ENCODE peak calls at places on chromosomes 16 and 17, in seven cellular contexts. U is choroid plexus epithelial cell, C is mucosa of descending colon, Z is lung, F is spleen, D is adrenal gland, J is heart right ventricle. S is an unnamed sample.

GRCh38 chr17:5585814-5586558 is 1.7 kb upstream of the NLRP1 start:
- DNase-seq in C (no peak), D (no peak), Z (no peak), U (peak), J (no peak), F (no peak), S (no peak)

GRCh38 chr16:26454102-26454501 is 612.6 kb upstream of the C16orf82 start:
- DNase-seq in D (no peak), Z (no peak), F (no peak), C (no peak), J (no peak), U (no peak), S (no peak)

GRCh38 chr17:79123988-79124387 is 49.4 kb downstream of the ENGASE start:
- DNase-seq in U (no peak), D (no peak), F (no peak), C (no peak), Z (no peak), J (no peak), S (no peak)

GRCh38 chr17:43892672-43892975 is 14.7 kb downstream of the MPP2 start:
- DNase-seq in F (no peak), J (no peak), C (no peak), U (no peak), Z (no peak), D (no peak), S (no peak)

GRCh38 chr17:43142153-43142552 is 17.0 kb upstream of the BRCA1 start:
- DNase-seq in F (no peak), Z (no peak), U (no peak), J (no peak), D (no peak), C (no peak), S (no peak)

GRCh38 chr17:56324676-56325075 is 171.4 kb downstream of the ANKFN1 start:
- DNase-seq in D (no peak), F (no peak), C (no peak), Z (no peak), J (no peak), U (no peak), S (no peak)

GRCh38 chr16:46673320-46674013 is 15.5 kb downstream of the VPS35 start:
- DNase-seq in F (no peak), C (no peak), Z (no peak), J (peak), D (peak), U (peak), S (peak)

GRCh38 chr16:2956566-2956956 is 7.5 kb upstream of the KREMEN2 start:
- DNase-seq in Z (no peak), D (no peak), F (peak), U (no peak), C (no peak), J (no peak), S (no peak)

GRCh38 chr17:3887811-3888210 is 5.0 kb downstream of the CAMKK1 start:
- DNase-seq in J (no peak), Z (no peak), F (no peak), D (no peak), U (peak), C (no peak), S (no peak)

GRCh38 chr17:75315541-75316243 is 26.5 kb upstream of the SLC25A19 start:
- DNase-seq in C (no peak), D (peak), F (no peak), J (no peak), U (peak), Z (no peak), S (peak)

DNA sequence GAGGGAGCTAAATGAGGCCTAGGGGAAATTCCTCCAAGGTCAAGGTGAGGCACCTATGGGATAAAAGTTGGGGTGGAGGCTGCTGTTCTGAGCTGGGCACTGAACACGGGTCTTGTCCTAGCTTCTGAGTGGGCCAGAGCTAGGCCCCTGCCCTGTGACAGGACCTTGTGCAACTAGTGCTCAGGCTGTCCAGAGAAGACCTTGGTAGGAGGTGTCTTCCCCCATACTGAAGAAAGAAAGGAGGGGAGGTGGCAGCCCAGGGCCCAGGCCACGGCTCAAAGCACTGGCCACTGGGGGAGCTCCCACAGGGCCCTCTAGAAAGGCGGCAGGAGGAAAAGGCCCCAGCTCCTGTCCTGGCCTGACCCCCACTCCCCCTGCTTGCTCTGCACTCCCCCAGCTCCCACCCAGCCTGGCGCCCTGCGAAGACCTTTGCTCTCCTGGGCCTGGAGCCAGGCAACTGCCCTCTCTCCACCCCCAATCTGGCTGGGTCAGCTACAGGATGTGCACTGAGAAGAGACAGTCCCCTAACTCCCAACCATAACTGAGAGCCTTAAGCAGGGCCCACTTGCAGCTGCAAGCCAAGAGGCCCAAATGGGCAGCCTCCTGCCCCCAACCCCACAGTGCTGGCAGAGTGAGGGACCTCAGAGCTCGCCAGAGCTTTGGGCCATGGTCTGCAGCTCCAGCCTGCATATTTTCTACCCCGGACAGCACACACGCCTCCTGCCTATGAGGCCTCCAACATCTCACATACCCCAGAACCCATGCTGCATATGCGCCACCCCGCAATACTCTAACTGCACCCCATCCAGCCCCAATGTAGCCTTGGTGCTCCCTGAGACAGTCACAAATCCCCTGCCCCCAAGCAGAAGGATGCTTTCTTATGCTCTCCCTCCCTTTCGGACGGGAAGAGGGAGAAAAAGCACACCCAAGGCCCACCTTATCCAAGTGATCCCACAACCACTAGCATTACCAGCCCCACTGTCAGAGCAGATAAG is 15.3 kb downstream of the HSD11B2 start:
- DNase-seq in U (no peak), D (peak), F (no peak), J (peak), Z (no peak), C (peak), S (no peak)
- TF ChIP-seq CTCF in U (peak), D (no peak), F (no peak), J (peak), Z (no peak), C (no peak), S (no peak)

DNA sequence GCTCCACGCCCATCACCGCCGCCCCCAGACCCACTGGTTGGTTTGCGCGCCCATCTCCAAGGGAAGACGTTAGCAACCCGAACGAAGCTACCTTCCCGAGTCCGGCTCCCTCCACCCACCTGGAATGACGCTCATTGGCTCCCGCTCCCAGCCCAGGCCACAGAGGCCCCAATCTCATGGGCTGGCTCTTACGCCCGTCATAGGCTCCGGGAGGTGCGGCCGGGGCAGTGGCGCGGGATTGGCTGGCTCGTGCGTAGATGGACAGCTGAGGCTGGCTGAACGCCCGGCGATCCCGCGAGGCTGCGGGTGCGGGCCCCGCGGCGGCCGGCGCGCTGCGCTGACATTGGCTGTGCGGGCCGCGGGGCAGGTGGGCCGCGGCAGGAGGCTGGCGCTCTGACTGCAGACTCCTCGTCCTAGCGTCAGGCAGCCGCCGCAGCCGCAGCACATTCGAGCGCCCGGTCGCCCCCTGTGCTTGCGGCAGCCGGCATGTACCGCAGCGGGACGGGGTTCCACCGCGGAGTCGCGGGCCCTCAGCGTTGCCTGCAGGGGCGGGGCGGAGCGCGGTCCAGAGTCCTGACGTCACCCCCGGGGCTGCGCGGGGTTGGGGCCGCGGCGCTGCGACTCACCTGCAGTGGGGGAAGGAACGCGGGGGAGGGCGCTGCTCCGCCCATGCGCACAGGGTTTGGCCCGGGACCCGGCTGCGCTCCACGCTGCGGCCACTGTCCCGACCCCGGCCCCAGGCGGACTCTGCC is 453 bp upstream of the MYH10 start:
- DNase-seq in Z (peak), U (peak), D (peak), C (peak), J (peak), F (peak), S (peak)
- TF ChIP-seq CTCF in Z (no peak), U (no peak), D (no peak), C (peak), J (peak), F (no peak), S (no peak)

GRCh38 chr16:64981568-64982281 is 140.1 kb downstream of the CDH11 start:
- DNase-seq in Z (no peak), C (no peak), U (no peak), D (no peak), J (no peak), F (no peak), S (no peak)

GRCh38 chr16:64983226-64983625 is 138.6 kb downstream of the CDH11 start:
- DNase-seq in J (no peak), C (no peak), Z (no peak), D (no peak), F (no peak), U (no peak), S (no peak)

GRCh38 chr16:64989050-64989449 is 132.8 kb downstream of the CDH11 start:
- DNase-seq in D (no peak), Z (no peak), J (no peak), U (no peak), F (no peak), C (no peak), S (no peak)

GRCh38 chr16:64982581-64982980 is 139.3 kb downstream of the CDH11 start:
- DNase-seq in Z (no peak), J (no peak), D (no peak), U (peak), C (no peak), F (no peak), S (no peak)

GRCh38 chr16:64983983-64984382 is 137.9 kb downstream of the CDH11 start:
- DNase-seq in U (peak), C (no peak), Z (peak), F (no peak), D (peak), J (peak), S (no peak)
- TF ChIP-seq CTCF in U (peak), C (no peak), Z (no peak), F (no peak), D (peak), J (peak), S (peak)

GRCh38 chr17:7551396-7551795 is 2.5 kb downstream of the TNFSF12 start:
- DNase-seq in C (no peak), J (no peak), U (no peak), Z (no peak), F (no peak), D (no peak), S (no peak)

GRCh38 chr17:7552621-7553051 is 3.8 kb downstream of the TNFSF12 start:
- DNase-seq in U (no peak), D (no peak), C (no peak), Z (no peak), J (no peak), F (peak), S (peak)

GRCh38 chr17:7549401-7550055 is 670 bp downstream of the TNFSF12 start:
- DNase-seq in F (peak), Z (peak), J (no peak), C (peak), D (peak), U (no peak), S (peak)

GRCh38 chr17:7550359-7550758 is 1.5 kb downstream of the TNFSF12 start:
- DNase-seq in D (no peak), C (no peak), U (no peak), Z (no peak), F (no peak), J (no peak), S (no peak)

DNA sequence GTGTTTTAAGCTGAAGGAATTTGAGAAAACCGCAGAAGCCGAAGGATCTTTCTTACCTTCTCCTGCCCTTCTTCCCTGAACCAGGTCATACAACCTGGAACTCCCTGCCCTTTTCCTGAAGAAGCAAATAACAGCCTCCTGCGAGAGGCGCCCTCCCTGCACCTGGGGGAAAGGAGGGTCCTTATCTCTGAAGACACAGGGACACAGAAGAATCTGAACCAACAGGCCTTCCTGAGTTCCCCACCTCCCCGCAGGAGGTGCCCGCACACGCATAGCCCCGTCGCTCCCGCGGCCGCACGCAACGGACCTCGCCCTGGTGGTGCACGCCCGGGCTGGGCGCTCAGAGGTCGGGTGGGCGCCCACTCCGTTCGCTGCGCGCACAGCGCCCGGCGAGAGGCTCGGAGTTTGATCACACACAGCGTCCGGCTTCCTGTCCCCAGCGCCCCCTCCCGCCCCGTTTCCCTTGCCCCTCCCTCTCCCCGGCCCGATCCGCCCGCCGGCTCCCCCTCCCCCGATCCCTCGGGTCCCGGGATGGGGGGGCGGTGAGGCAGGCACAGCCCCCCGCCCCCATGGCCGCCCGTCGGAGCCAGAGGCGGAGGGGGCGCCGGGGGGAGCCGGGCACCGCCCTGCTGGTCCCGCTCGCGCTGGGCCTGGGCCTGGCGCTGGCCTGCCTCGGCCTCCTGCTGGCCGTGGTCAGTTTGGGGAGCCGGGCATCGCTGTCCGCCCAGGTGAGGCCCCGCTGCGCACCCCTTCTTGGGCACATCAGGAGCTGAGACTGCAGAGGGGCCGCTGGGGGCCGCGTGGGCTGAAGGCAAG is at the start of gene TNFSF12:
- DNase-seq in J (peak), D (peak), U (peak), C (peak), F (peak), Z (peak), S (peak)
- TF ChIP-seq CTCF in J (no peak), D (peak), U (no peak), C (no peak), F (no peak), Z (no peak), S (no peak)

DNA sequence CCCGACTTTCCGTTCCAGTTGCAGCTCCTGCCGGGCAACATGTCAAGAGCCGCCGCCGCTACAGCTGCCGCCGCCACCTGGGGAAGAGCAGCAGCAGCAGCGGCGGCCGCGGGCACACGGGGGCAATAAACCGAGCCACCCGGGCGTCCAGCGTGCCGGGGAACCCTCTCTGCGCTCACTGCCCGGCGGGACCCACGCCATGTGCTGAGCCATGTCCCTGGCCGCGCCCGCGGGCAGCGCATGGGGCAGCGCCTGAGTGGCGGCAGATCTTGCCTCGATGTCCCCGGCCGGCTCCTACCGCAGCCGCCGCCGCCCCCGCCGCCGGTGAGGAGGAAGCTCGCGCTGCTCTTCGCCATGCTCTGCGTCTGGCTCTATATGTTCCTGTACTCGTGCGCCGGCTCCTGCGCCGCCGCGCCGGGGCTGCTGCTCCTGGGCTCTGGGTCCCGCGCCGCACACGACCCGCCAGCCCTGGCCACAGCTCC is 439 bp downstream of the HS3ST3B1 start:
- DNase-seq in C (no peak), Z (no peak), F (no peak), J (no peak), D (no peak), U (peak), S (peak)
- TF ChIP-seq CTCF in C (peak), Z (no peak), F (no peak), J (no peak), D (no peak), U (no peak), S (no peak)

GRCh38 chr16:22665803-22666202 is 148.2 kb upstream of the HS3ST2 start:
- DNase-seq in D (no peak), F (no peak), Z (no peak), U (no peak), C (no peak), J (no peak), S (no peak)
- TF ChIP-seq CTCF in D (no peak), F (no peak), Z (no peak), U (no peak), C (no peak), J (no peak), S (no peak)

GRCh38 chr16:75402821-75403475 is 30.4 kb downstream of the CFDP1 start:
- DNase-seq in F (no peak), U (peak), Z (no peak), D (peak), C (no peak), J (no peak), S (peak)
- TF ChIP-seq CTCF in F (no peak), U (peak), Z (peak), D (peak), C (peak), J (peak), S (peak)

S was measured in GM13977.